ENCODE peak calls at places on chromosomes 1 and 21, in ten cellular contexts. P is AG04450, R is WTC11, A is natural killer cell, H is astrocyte of the spinal cord, L is H9, G is GM20000, M is PC-9, Z is cardiac fibroblast, O is tibial nerve. I is an unnamed sample.

GRCh38 chr1:54542120-54542961 is 5.7 kb upstream of the ACOT11 start:
- DNase-seq in P (no peak), R (peak), A (peak), H (peak), L (peak), G (peak), M (peak), Z (peak), O (no peak), I (peak)

GRCh38 chr1:44377925-44378784 is 23.1 kb upstream of the ERI3 start:
- DNase-seq in P (peak), R (peak), A (peak), H (peak), L (peak), G (peak), M (peak), Z (peak), O (no peak), I (peak)

GRCh38 chr1:39408641-39409054 is 82.8 kb upstream of the BMP8A start:
- DNase-seq in P (peak), R (peak), A (peak), H (peak), L (peak), G (peak), M (peak), Z (peak), O (peak), I (peak)

GRCh38 chr1:36446261-36446660 is 4.0 kb downstream of the OSCP1 start:
- DNase-seq in P (no peak), R (peak), A (no peak), H (no peak), L (peak), G (peak), M (no peak), Z (no peak), O (no peak), I (no peak)

GRCh38 chr1:24381256-24381655 is 32.3 kb downstream of the STPG1 start:
- DNase-seq in P (no peak), R (no peak), A (no peak), H (no peak), L (peak), G (no peak), M (no peak), Z (no peak), O (no peak), I (no peak)

GRCh38 chr1:153192697-153193096 is 10.5 kb upstream of the LELP1 start:
- DNase-seq in P (no peak), R (peak), A (no peak), H (no peak), L (peak), G (peak), M (peak), Z (no peak), O (no peak), I (no peak)

GRCh38 chr1:41494351-41495170 is 10.1 kb upstream of the EDN2 start:
- DNase-seq in P (no peak), R (no peak), A (no peak), H (no peak), L (no peak), G (no peak), M (no peak), Z (no peak), O (no peak), I (no peak)

GRCh38 chr1:172948457-172948856 is 102.3 kb downstream of the TNFSF18 start:
- DNase-seq in P (no peak), R (no peak), A (no peak), H (peak), L (no peak), G (no peak), M (no peak), Z (peak), O (no peak), I (no peak)

GRCh38 chr1:229905031-229905545 is 161.9 kb upstream of the GALNT2 start:
- DNase-seq in P (no peak), R (no peak), A (no peak), H (no peak), L (no peak), G (no peak), M (no peak), Z (no peak), O (no peak), I (no peak)

GRCh38 chr1:163290025-163290610 is 31.6 kb upstream of the NUF2 start:
- DNase-seq in P (peak), R (no peak), A (no peak), H (no peak), L (no peak), G (no peak), M (no peak), Z (peak), O (no peak), I (no peak)

GRCh38 chr1:29858646-29859045 is 622.3 kb downstream of the PTPRU start:
- DNase-seq in P (no peak), R (no peak), A (no peak), H (peak), L (no peak), G (no peak), M (no peak), Z (no peak), O (no peak), I (no peak)

GRCh38 chr21:17570773-17571172 is 41.9 kb downstream of the BTG3 start:
- DNase-seq in P (no peak), R (no peak), A (no peak), H (no peak), L (no peak), G (no peak), M (no peak), Z (no peak), O (no peak), I (no peak)

GRCh38 chr1:236815941-236816340 is 20.8 kb downstream of the MTR start:
- DNase-seq in P (no peak), R (no peak), A (no peak), H (no peak), L (no peak), G (no peak), M (no peak), Z (no peak), O (no peak), I (no peak)

GRCh38 chr1:20850021-20850420 is 62.9 kb upstream of the HP1BP3 start:
- DNase-seq in P (no peak), R (no peak), A (no peak), H (no peak), L (no peak), G (no peak), M (no peak), Z (no peak), O (no peak), I (no peak)

GRCh38 chr1:40856656-40857302 is 5.4 kb downstream of the CITED4 start:
- DNase-seq in P (no peak), R (no peak), A (no peak), H (no peak), L (no peak), G (no peak), M (no peak), Z (no peak), O (no peak), I (no peak)

GRCh38 chr1:94883688-94884087 is 43.2 kb downstream of the CNN3 start:
- DNase-seq in P (no peak), R (no peak), A (no peak), H (peak), L (no peak), G (peak), M (no peak), Z (peak), O (no peak), I (no peak)

GRCh38 chr1:6447818-6448748 is 17.9 kb downstream of the TNFRSF25 start:
- DNase-seq in P (no peak), R (peak), A (no peak), H (no peak), L (peak), G (no peak), M (no peak), Z (no peak), O (no peak), I (peak)

GRCh38 chr1:166975361-166976129 is at the start of gene ILDR2:
- DNase-seq in P (no peak), R (peak), A (peak), H (peak), L (peak), G (peak), M (peak), Z (peak), O (no peak), I (peak)

GRCh38 chr1:242651817-242652216 is 127.3 kb upstream of the PLD5 start:
- DNase-seq in P (no peak), R (peak), A (no peak), H (no peak), L (peak), G (no peak), M (peak), Z (no peak), O (no peak), I (no peak)

GRCh38 chr1:15181564-15181963 is 28.0 kb downstream of the TMEM51 start:
- DNase-seq in P (no peak), R (no peak), A (no peak), H (no peak), L (no peak), G (no peak), M (no peak), Z (no peak), O (no peak), I (no peak)

GRCh38 chr1:208042868-208043267 is 131.9 kb upstream of the CD34 start:
- DNase-seq in P (no peak), R (no peak), A (no peak), H (no peak), L (no peak), G (no peak), M (no peak), Z (no peak), O (no peak), I (no peak)

GRCh38 chr1:30270468-30270867 is 452.9 kb downstream of the MATN1 start:
- DNase-seq in P (no peak), R (no peak), A (no peak), H (no peak), L (no peak), G (no peak), M (no peak), Z (no peak), O (no peak), I (no peak)

GRCh38 chr1:93034397-93034796 is 44.7 kb upstream of the MTF2 start:
- DNase-seq in P (no peak), R (no peak), A (no peak), H (no peak), L (no peak), G (no peak), M (no peak), Z (no peak), O (no peak), I (no peak)

GRCh38 chr1:245779797-245780529 is 625.2 kb downstream of the KIF26B start:
- DNase-seq in P (no peak), R (no peak), A (no peak), H (no peak), L (no peak), G (no peak), M (no peak), Z (no peak), O (no peak), I (no peak)

GRCh38 chr1:7511381-7511780 is 259.7 kb upstream of the VAMP3 start:
- DNase-seq in P (no peak), R (no peak), A (no peak), H (no peak), L (no peak), G (no peak), M (no peak), Z (no peak), O (no peak), I (no peak)

GRCh38 chr1:7508052-7508745 is 262.9 kb upstream of the VAMP3 start:
- DNase-seq in P (no peak), R (no peak), A (no peak), H (no peak), L (no peak), G (no peak), M (no peak), Z (no peak), O (no peak), I (no peak)

GRCh38 chr1:7508830-7509508 is 262.1 kb upstream of the VAMP3 start:
- DNase-seq in P (no peak), R (no peak), A (no peak), H (no peak), L (no peak), G (no peak), M (no peak), Z (no peak), O (no peak), I (no peak)

GRCh38 chr1:7509593-7509992 is 261.5 kb upstream of the VAMP3 start:
- DNase-seq in P (no peak), R (no peak), A (no peak), H (no peak), L (no peak), G (no peak), M (no peak), Z (no peak), O (no peak), I (no peak)

DNA sequence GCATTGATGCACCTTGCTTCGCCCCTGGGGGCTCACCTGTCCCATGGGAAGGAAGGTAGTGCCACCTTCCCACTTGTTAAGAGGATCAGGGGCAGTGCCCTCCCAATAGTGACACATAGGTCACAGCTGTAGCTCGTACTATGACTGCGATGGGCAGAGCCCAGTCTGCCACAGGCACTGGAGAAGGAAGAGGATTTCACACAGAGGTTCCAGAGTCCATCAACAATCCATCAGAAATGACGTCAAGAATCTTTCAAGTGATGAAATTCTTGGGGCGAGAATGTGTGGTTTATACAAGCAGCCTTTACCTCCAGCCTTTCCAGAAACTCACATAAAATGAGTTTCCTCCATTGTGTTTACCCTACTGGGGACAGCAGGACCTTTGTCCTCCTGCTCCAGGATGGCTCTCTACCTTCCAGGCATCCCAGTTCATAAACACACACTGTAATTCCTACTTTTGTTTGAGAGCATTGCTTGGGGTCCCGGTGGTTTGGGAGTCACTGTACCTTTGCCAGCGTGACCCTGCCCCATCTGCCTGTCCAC is 260.6 kb upstream of the VAMP3 start:
- DNase-seq in P (no peak), R (no peak), A (no peak), H (no peak), L (no peak), G (no peak), M (no peak), Z (no peak), O (no peak), I (no peak)
- TF ChIP-seq CTCF in P (no peak), R (no peak), A (no peak), H (no peak), L (no peak), G (no peak), M (no peak), Z (no peak), O (no peak), I (no peak)

GRCh38 chr1:200090252-200091159 is 63.0 kb downstream of the NR5A2 start:
- DNase-seq in P (no peak), R (peak), A (no peak), H (no peak), L (peak), G (no peak), M (no peak), Z (no peak), O (no peak), I (no peak)
- TF ChIP-seq CTCF in P (peak), R (peak), A (no peak), H (peak), L (peak), G (peak), M (peak), Z (peak), O (no peak), I (no peak)

GRCh38 chr1:232168513-232168912 is 461.4 kb downstream of the SIPA1L2 start:
- DNase-seq in P (no peak), R (no peak), A (no peak), H (no peak), L (no peak), G (no peak), M (no peak), Z (no peak), O (no peak), I (no peak)

GRCh38 chr1:232174306-232174705 is 455.6 kb downstream of the SIPA1L2 start:
- DNase-seq in P (no peak), R (no peak), A (no peak), H (no peak), L (no peak), G (no peak), M (no peak), Z (no peak), O (no peak), I (no peak)

GRCh38 chr1:232172556-232172955 is 457.4 kb downstream of the SIPA1L2 start:
- DNase-seq in P (no peak), R (no peak), A (no peak), H (no peak), L (no peak), G (no peak), M (no peak), Z (no peak), O (no peak), I (no peak)

GRCh38 chr1:232169436-232169835 is 460.5 kb downstream of the SIPA1L2 start:
- DNase-seq in P (no peak), R (no peak), A (no peak), H (no peak), L (no peak), G (no peak), M (no peak), Z (no peak), O (no peak), I (no peak)

DNA sequence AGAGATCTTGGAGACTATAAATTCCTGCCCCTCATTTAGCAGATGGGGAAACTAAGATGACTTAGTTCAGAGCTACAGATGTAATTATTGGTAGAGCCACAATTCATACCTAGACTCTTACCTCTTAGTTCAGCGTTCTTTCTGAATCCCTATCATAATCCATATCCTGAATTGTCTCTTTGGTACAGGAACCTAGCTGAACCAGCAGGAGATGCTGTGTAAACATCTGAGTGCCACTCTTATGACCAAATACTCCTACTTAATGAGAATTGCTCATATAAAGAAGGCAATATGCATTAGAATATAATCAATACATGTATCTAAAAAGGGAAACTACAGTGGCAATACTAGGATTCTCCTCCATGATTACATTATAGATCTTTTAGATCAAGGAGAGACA is 459.0 kb downstream of the SIPA1L2 start:
- DNase-seq in P (no peak), R (no peak), A (no peak), H (no peak), L (no peak), G (no peak), M (no peak), Z (no peak), O (no peak), I (no peak)
- TF ChIP-seq CTCF in P (no peak), R (no peak), A (no peak), H (no peak), L (no peak), G (no peak), M (no peak), Z (no peak), O (no peak), I (no peak)

GRCh38 chr1:184664661-184665060 is 90.0 kb downstream of the EDEM3 start:
- DNase-seq in P (no peak), R (peak), A (no peak), H (no peak), L (peak), G (no peak), M (no peak), Z (no peak), O (no peak), I (no peak)

GRCh38 chr1:184665329-184665728 is 89.3 kb downstream of the EDEM3 start:
- DNase-seq in P (no peak), R (no peak), A (no peak), H (no peak), L (no peak), G (no peak), M (no peak), Z (no peak), O (no peak), I (no peak)

GRCh38 chr1:184661801-184662200 is 92.9 kb downstream of the EDEM3 start:
- DNase-seq in P (no peak), R (no peak), A (no peak), H (no peak), L (no peak), G (no peak), M (no peak), Z (no peak), O (no peak), I (no peak)

GRCh38 chr1:184660462-184661191 is 94.0 kb downstream of the EDEM3 start:
- DNase-seq in P (no peak), R (no peak), A (no peak), H (no peak), L (no peak), G (no peak), M (no peak), Z (no peak), O (no peak), I (no peak)

GRCh38 chr1:184664042-184664659 is 90.5 kb downstream of the EDEM3 start:
- DNase-seq in P (peak), R (peak), A (peak), H (peak), L (peak), G (peak), M (peak), Z (peak), O (peak), I (no peak)
- TF ChIP-seq CTCF in P (peak), R (peak), A (peak), H (peak), L (peak), G (peak), M (peak), Z (peak), O (peak), I (no peak)

GRCh38 chr1:239538244-239538988 is 152.0 kb downstream of the CHRM3 start:
- DNase-seq in P (no peak), R (no peak), A (no peak), H (no peak), L (no peak), G (no peak), M (no peak), Z (peak), O (no peak), I (no peak)
- TF ChIP-seq CTCF in P (no peak), R (no peak), A (no peak), H (no peak), L (no peak), G (no peak), M (no peak), Z (no peak), O (no peak), I (no peak)

GRCh38 chr1:241424480-241424971 is 67.5 kb upstream of the RGS7 start:
- DNase-seq in P (no peak), R (peak), A (no peak), H (no peak), L (no peak), G (no peak), M (no peak), Z (no peak), O (no peak), I (no peak)
- TF ChIP-seq CTCF in P (no peak), R (no peak), A (no peak), H (no peak), L (no peak), G (no peak), M (no peak), Z (no peak), O (no peak), I (no peak)

GRCh38 chr21:16073571-16073970 is 343.8 kb downstream of the USP25 start:
- DNase-seq in P (no peak), R (no peak), A (no peak), H (peak), L (no peak), G (no peak), M (no peak), Z (no peak), O (no peak), I (no peak)
- TF ChIP-seq CTCF in P (no peak), R (no peak), A (no peak), H (no peak), L (no peak), G (no peak), M (no peak), Z (no peak), O (no peak), I (no peak)

GRCh38 chr1:209736467-209737117 is 19.3 kb upstream of the TRAF3IP3 start:
- DNase-seq in P (no peak), R (no peak), A (no peak), H (no peak), L (no peak), G (no peak), M (no peak), Z (no peak), O (no peak), I (no peak)
- TF ChIP-seq CTCF in P (no peak), R (no peak), A (no peak), H (no peak), L (no peak), G (no peak), M (no peak), Z (no peak), O (no peak), I (no peak)

DNA sequence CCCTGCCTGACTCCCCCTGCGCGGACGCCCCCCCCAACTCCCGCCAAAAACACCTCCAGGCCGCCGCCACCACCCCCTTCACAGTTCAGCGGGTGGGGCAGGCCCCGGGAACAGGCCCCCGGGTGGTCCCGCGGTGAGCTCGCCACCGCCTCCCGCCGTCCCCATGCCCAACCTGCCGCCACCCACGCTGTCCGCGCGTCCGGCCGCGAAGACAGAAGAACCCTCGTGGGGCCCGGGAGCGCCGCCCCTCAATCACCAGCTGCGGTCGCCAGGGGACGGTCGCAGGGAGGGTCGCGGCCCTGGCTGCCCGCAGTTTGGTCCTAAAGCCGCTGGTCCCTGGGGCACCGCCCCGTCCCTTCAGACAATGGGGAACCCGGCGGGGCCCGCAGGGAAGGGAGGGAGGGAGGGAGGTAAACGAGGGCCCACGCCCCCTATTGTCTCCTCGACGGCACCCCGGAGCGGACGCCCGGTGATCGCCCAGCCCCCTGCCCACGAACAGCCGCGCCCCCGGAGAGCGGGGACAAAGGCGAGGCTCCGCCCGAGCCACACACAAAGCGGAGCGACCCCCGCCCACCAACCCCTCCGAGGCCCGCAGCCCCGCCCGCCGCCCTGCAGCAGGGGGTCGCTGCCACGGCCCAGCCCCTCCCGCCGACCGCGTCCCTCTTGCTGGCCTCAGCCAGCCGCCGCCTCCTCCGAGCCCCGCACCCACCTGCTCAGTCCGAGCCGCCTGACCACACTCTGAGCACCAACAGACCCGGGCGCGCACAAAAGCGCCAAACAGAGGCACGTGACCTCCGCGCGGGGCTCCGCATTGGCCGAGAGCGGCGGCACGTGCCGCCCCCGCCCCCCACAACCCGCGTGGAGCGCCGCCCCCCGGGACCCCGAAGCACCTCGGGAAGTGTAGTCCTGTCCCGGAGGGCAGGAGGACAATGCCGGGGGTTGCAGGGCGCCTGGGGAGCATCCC is at the start of gene STMN1:
- DNase-seq in P (peak), R (peak), A (peak), H (peak), L (peak), G (peak), M (peak), Z (peak), O (peak), I (peak)
- TF ChIP-seq CTCF in P (no peak), R (no peak), A (no peak), H (no peak), L (no peak), G (no peak), M (no peak), Z (no peak), O (no peak), I (no peak)